ENCODE peak calls at places on chromosomes 11 and 22, in eight cellular contexts. One of them, this sample, is unnamed.

GRCh38 chr22:26979294-26979693 is 321.9 kb downstream of the MIAT start:
- DNase-seq in bronchial epithelial cell: no peak
- DNase-seq in fibroblast of pulmonary artery: no peak
- DNase-seq in ascending aorta: no peak
- DNase-seq in CD4-positive, alpha-beta T cell: no peak
- DNase-seq in GM23338: peak
- DNase-seq in heart right ventricle: no peak
- DNase-seq in CD8-positive, alpha-beta T cell: no peak
- DNase-seq in this sample: no peak

GRCh38 chr11:85086511-85087284 is 540.4 kb downstream of the DLG2 start:
- DNase-seq in bronchial epithelial cell: peak
- DNase-seq in fibroblast of pulmonary artery: no peak
- DNase-seq in ascending aorta: no peak
- DNase-seq in CD4-positive, alpha-beta T cell: no peak
- DNase-seq in GM23338: no peak
- DNase-seq in heart right ventricle: no peak
- DNase-seq in CD8-positive, alpha-beta T cell: no peak
- DNase-seq in this sample: no peak

GRCh38 chr11:66227700-66228099 is 40.7 kb upstream of the RAB1B start:
- DNase-seq in bronchial epithelial cell: no peak
- DNase-seq in fibroblast of pulmonary artery: no peak
- DNase-seq in ascending aorta: no peak
- DNase-seq in CD4-positive, alpha-beta T cell: no peak
- DNase-seq in GM23338: no peak
- DNase-seq in heart right ventricle: no peak
- DNase-seq in CD8-positive, alpha-beta T cell: no peak
- DNase-seq in this sample: no peak

GRCh38 chr11:44065161-44065571 is 904 bp upstream of the ACCS start:
- DNase-seq in bronchial epithelial cell: no peak
- DNase-seq in fibroblast of pulmonary artery: no peak
- DNase-seq in ascending aorta: no peak
- DNase-seq in CD4-positive, alpha-beta T cell: no peak
- DNase-seq in GM23338: peak
- DNase-seq in heart right ventricle: no peak
- DNase-seq in CD8-positive, alpha-beta T cell: no peak
- DNase-seq in this sample: no peak

GRCh38 chr11:124086447-124086846 is 28.8 kb upstream of the VWA5A start:
- DNase-seq in bronchial epithelial cell: no peak
- DNase-seq in fibroblast of pulmonary artery: no peak
- DNase-seq in ascending aorta: no peak
- DNase-seq in CD4-positive, alpha-beta T cell: no peak
- DNase-seq in GM23338: peak
- DNase-seq in heart right ventricle: no peak
- DNase-seq in CD8-positive, alpha-beta T cell: no peak
- DNase-seq in this sample: no peak

GRCh38 chr11:125952559-125952958 is 6.7 kb downstream of the VSIG10L2 start:
- DNase-seq in bronchial epithelial cell: peak
- DNase-seq in fibroblast of pulmonary artery: no peak
- DNase-seq in ascending aorta: no peak
- DNase-seq in CD4-positive, alpha-beta T cell: no peak
- DNase-seq in GM23338: no peak
- DNase-seq in heart right ventricle: no peak
- DNase-seq in CD8-positive, alpha-beta T cell: no peak
- DNase-seq in this sample: no peak

GRCh38 chr11:65698205-65698604 is 13.8 kb upstream of the KAT5 start:
- DNase-seq in bronchial epithelial cell: no peak
- DNase-seq in fibroblast of pulmonary artery: peak
- DNase-seq in ascending aorta: no peak
- DNase-seq in CD4-positive, alpha-beta T cell: no peak
- DNase-seq in GM23338: no peak
- DNase-seq in heart right ventricle: no peak
- DNase-seq in CD8-positive, alpha-beta T cell: no peak
- DNase-seq in this sample: no peak

GRCh38 chr11:60889869-60890311 is 16.5 kb downstream of the PRPF19 start:
- DNase-seq in bronchial epithelial cell: no peak
- DNase-seq in fibroblast of pulmonary artery: no peak
- DNase-seq in ascending aorta: no peak
- DNase-seq in CD4-positive, alpha-beta T cell: no peak
- DNase-seq in GM23338: no peak
- DNase-seq in heart right ventricle: no peak
- DNase-seq in CD8-positive, alpha-beta T cell: peak
- DNase-seq in this sample: no peak

GRCh38 chr22:26642465-26643367 is 14.7 kb upstream of the MIAT start:
- DNase-seq in bronchial epithelial cell: no peak
- DNase-seq in fibroblast of pulmonary artery: no peak
- DNase-seq in ascending aorta: no peak
- DNase-seq in CD4-positive, alpha-beta T cell: peak
- DNase-seq in GM23338: peak
- DNase-seq in heart right ventricle: peak
- DNase-seq in CD8-positive, alpha-beta T cell: peak
- DNase-seq in this sample: no peak

GRCh38 chr22:17570851-17571631 is 7.7 kb downstream of the SLC25A18 start:
- DNase-seq in bronchial epithelial cell: peak
- DNase-seq in fibroblast of pulmonary artery: peak
- DNase-seq in ascending aorta: peak
- DNase-seq in CD4-positive, alpha-beta T cell: no peak
- DNase-seq in GM23338: no peak
- DNase-seq in heart right ventricle: peak
- DNase-seq in CD8-positive, alpha-beta T cell: no peak
- DNase-seq in this sample: no peak

GRCh38 chr22:30398685-30399680 is 2.2 kb downstream of the SEC14L2 start:
- DNase-seq in bronchial epithelial cell: no peak
- DNase-seq in fibroblast of pulmonary artery: no peak
- DNase-seq in ascending aorta: no peak
- DNase-seq in CD4-positive, alpha-beta T cell: no peak
- DNase-seq in GM23338: no peak
- DNase-seq in heart right ventricle: no peak
- DNase-seq in CD8-positive, alpha-beta T cell: no peak
- DNase-seq in this sample: no peak

GRCh38 chr11:113504586-113504985 is 29.4 kb upstream of the DRD2 start:
- DNase-seq in bronchial epithelial cell: no peak
- DNase-seq in fibroblast of pulmonary artery: no peak
- DNase-seq in ascending aorta: no peak
- DNase-seq in CD4-positive, alpha-beta T cell: no peak
- DNase-seq in GM23338: no peak
- DNase-seq in heart right ventricle: no peak
- DNase-seq in CD8-positive, alpha-beta T cell: no peak
- DNase-seq in this sample: no peak

GRCh38 chr11:16857186-16857585 is 118.7 kb downstream of the C11orf58 start:
- DNase-seq in bronchial epithelial cell: no peak
- DNase-seq in fibroblast of pulmonary artery: no peak
- DNase-seq in ascending aorta: no peak
- DNase-seq in CD4-positive, alpha-beta T cell: no peak
- DNase-seq in GM23338: no peak
- DNase-seq in heart right ventricle: peak
- DNase-seq in CD8-positive, alpha-beta T cell: no peak
- DNase-seq in this sample: no peak

GRCh38 chr11:35990170-35990569 is 46.3 kb downstream of the LDLRAD3 start:
- DNase-seq in bronchial epithelial cell: no peak
- DNase-seq in fibroblast of pulmonary artery: no peak
- DNase-seq in ascending aorta: no peak
- DNase-seq in CD4-positive, alpha-beta T cell: no peak
- DNase-seq in GM23338: no peak
- DNase-seq in heart right ventricle: no peak
- DNase-seq in CD8-positive, alpha-beta T cell: no peak
- DNase-seq in this sample: no peak

GRCh38 chr11:70581991-70582885 is 183.9 kb downstream of the CTTN start:
- DNase-seq in bronchial epithelial cell: no peak
- DNase-seq in fibroblast of pulmonary artery: no peak
- DNase-seq in ascending aorta: no peak
- DNase-seq in CD4-positive, alpha-beta T cell: no peak
- DNase-seq in GM23338: no peak
- DNase-seq in heart right ventricle: no peak
- DNase-seq in CD8-positive, alpha-beta T cell: no peak
- DNase-seq in this sample: no peak

GRCh38 chr22:31211504-31211861 is 615 bp upstream of the LIMK2 start:
- DNase-seq in bronchial epithelial cell: no peak
- DNase-seq in fibroblast of pulmonary artery: no peak
- DNase-seq in ascending aorta: no peak
- DNase-seq in CD4-positive, alpha-beta T cell: no peak
- DNase-seq in GM23338: no peak
- DNase-seq in heart right ventricle: no peak
- DNase-seq in CD8-positive, alpha-beta T cell: no peak
- DNase-seq in this sample: no peak

DNA sequence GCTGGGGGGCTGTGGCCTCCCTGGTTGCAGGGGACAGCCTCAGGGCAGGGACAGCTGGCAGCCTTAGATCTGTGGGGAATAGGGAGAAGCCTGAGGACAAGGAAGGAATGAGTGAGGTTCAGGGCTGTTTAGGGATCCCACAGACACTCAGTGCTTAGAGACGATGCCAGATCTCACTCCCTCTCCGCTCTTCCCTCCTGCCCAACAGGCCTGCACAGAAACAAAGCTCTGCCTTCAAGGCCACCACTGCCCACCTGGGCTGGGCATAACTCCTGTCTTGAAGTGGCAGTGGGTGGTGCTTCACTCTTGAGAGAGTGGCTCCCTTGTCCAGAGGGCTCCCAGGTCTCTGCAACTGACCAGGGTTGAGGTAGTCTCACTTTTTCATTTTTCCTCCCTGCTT is 13.1 kb upstream of the CENATAC start:
- DNase-seq in bronchial epithelial cell: no peak
- DNase-seq in fibroblast of pulmonary artery: no peak
- DNase-seq in ascending aorta: no peak
- DNase-seq in CD4-positive, alpha-beta T cell: no peak
- DNase-seq in GM23338: no peak
- DNase-seq in heart right ventricle: no peak
- DNase-seq in CD8-positive, alpha-beta T cell: no peak
- DNase-seq in this sample: no peak
- TF ChIP-seq CTCF in bronchial epithelial cell: no peak
- TF ChIP-seq CTCF in fibroblast of pulmonary artery: no peak
- TF ChIP-seq CTCF in ascending aorta: no peak
- TF ChIP-seq CTCF in CD4-positive, alpha-beta T cell: no peak
- TF ChIP-seq CTCF in GM23338: no peak
- TF ChIP-seq CTCF in heart right ventricle: no peak
- TF ChIP-seq CTCF in CD8-positive, alpha-beta T cell: no peak
- TF ChIP-seq CTCF in this sample: no peak

GRCh38 chr11:67572747-67573419 is 10.7 kb upstream of the GSTP1 start:
- DNase-seq in bronchial epithelial cell: peak
- DNase-seq in fibroblast of pulmonary artery: peak
- DNase-seq in ascending aorta: no peak
- DNase-seq in CD4-positive, alpha-beta T cell: peak
- DNase-seq in GM23338: peak
- DNase-seq in heart right ventricle: peak
- DNase-seq in CD8-positive, alpha-beta T cell: no peak
- DNase-seq in this sample: peak

GRCh38 chr11:67576742-67577475 is 6.7 kb upstream of the GSTP1 start:
- DNase-seq in bronchial epithelial cell: no peak
- DNase-seq in fibroblast of pulmonary artery: no peak
- DNase-seq in ascending aorta: no peak
- DNase-seq in CD4-positive, alpha-beta T cell: no peak
- DNase-seq in GM23338: peak
- DNase-seq in heart right ventricle: no peak
- DNase-seq in CD8-positive, alpha-beta T cell: no peak
- DNase-seq in this sample: no peak

GRCh38 chr11:67577951-67578350 is 5.7 kb upstream of the GSTP1 start:
- DNase-seq in bronchial epithelial cell: no peak
- DNase-seq in fibroblast of pulmonary artery: no peak
- DNase-seq in ascending aorta: no peak
- DNase-seq in CD4-positive, alpha-beta T cell: no peak
- DNase-seq in GM23338: no peak
- DNase-seq in heart right ventricle: no peak
- DNase-seq in CD8-positive, alpha-beta T cell: no peak
- DNase-seq in this sample: no peak

GRCh38 chr11:67571443-67571842 is 12.2 kb upstream of the GSTP1 start:
- DNase-seq in bronchial epithelial cell: no peak
- DNase-seq in fibroblast of pulmonary artery: no peak
- DNase-seq in ascending aorta: no peak
- DNase-seq in CD4-positive, alpha-beta T cell: no peak
- DNase-seq in GM23338: no peak
- DNase-seq in heart right ventricle: no peak
- DNase-seq in CD8-positive, alpha-beta T cell: no peak
- DNase-seq in this sample: no peak

GRCh38 chr11:67572305-67572704 is 11.3 kb upstream of the GSTP1 start:
- DNase-seq in bronchial epithelial cell: no peak
- DNase-seq in fibroblast of pulmonary artery: no peak
- DNase-seq in ascending aorta: no peak
- DNase-seq in CD4-positive, alpha-beta T cell: no peak
- DNase-seq in GM23338: no peak
- DNase-seq in heart right ventricle: no peak
- DNase-seq in CD8-positive, alpha-beta T cell: no peak
- DNase-seq in this sample: no peak
- TF ChIP-seq CTCF in bronchial epithelial cell: no peak
- TF ChIP-seq CTCF in fibroblast of pulmonary artery: no peak
- TF ChIP-seq CTCF in ascending aorta: no peak
- TF ChIP-seq CTCF in CD4-positive, alpha-beta T cell: no peak
- TF ChIP-seq CTCF in GM23338: no peak
- TF ChIP-seq CTCF in heart right ventricle: no peak
- TF ChIP-seq CTCF in CD8-positive, alpha-beta T cell: no peak
- TF ChIP-seq CTCF in this sample: no peak

DNA sequence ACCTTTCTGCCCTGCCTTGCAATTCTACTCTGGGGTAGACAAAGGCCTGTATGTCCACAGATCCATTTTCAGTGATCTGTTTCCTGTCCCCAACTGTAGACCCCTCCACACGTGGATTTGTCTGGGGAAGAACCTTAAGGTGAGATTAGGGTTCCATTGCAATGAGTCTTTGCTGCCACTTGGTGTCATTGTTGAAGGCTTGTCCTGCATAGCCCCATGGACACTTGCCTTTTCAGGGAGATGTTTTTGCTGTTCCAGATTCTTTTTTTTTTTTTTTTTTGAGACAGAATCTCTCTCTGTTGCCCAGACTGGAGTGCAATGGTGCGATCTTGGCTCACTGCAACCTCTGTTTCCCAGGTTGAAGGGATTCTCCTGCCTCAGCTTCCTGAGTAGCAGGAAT is 21.8 kb downstream of the SERPING1 start:
- DNase-seq in bronchial epithelial cell: no peak
- DNase-seq in fibroblast of pulmonary artery: no peak
- DNase-seq in ascending aorta: no peak
- DNase-seq in CD4-positive, alpha-beta T cell: no peak
- DNase-seq in GM23338: peak
- DNase-seq in heart right ventricle: no peak
- DNase-seq in CD8-positive, alpha-beta T cell: no peak
- DNase-seq in this sample: no peak
- TF ChIP-seq CTCF in bronchial epithelial cell: peak
- TF ChIP-seq CTCF in fibroblast of pulmonary artery: no peak
- TF ChIP-seq CTCF in ascending aorta: no peak
- TF ChIP-seq CTCF in CD4-positive, alpha-beta T cell: no peak
- TF ChIP-seq CTCF in GM23338: peak
- TF ChIP-seq CTCF in heart right ventricle: no peak
- TF ChIP-seq CTCF in CD8-positive, alpha-beta T cell: no peak
- TF ChIP-seq CTCF in this sample: peak

GRCh38 chr11:133041165-133041564 is 491.1 kb downstream of the OPCML start:
- DNase-seq in bronchial epithelial cell: no peak
- DNase-seq in fibroblast of pulmonary artery: no peak
- DNase-seq in ascending aorta: no peak
- DNase-seq in CD4-positive, alpha-beta T cell: no peak
- DNase-seq in GM23338: no peak
- DNase-seq in heart right ventricle: no peak
- DNase-seq in CD8-positive, alpha-beta T cell: no peak
- DNase-seq in this sample: no peak

GRCh38 chr11:133040289-133040893 is 491.9 kb downstream of the OPCML start:
- DNase-seq in bronchial epithelial cell: peak
- DNase-seq in fibroblast of pulmonary artery: no peak
- DNase-seq in ascending aorta: no peak
- DNase-seq in CD4-positive, alpha-beta T cell: no peak
- DNase-seq in GM23338: no peak
- DNase-seq in heart right ventricle: no peak
- DNase-seq in CD8-positive, alpha-beta T cell: no peak
- DNase-seq in this sample: no peak

GRCh38 chr11:133041928-133042890 is 490.1 kb downstream of the OPCML start:
- DNase-seq in bronchial epithelial cell: no peak
- DNase-seq in fibroblast of pulmonary artery: no peak
- DNase-seq in ascending aorta: no peak
- DNase-seq in CD4-positive, alpha-beta T cell: no peak
- DNase-seq in GM23338: no peak
- DNase-seq in heart right ventricle: no peak
- DNase-seq in CD8-positive, alpha-beta T cell: no peak
- DNase-seq in this sample: no peak

GRCh38 chr11:133038850-133039249 is 493.5 kb downstream of the OPCML start:
- DNase-seq in bronchial epithelial cell: peak
- DNase-seq in fibroblast of pulmonary artery: no peak
- DNase-seq in ascending aorta: no peak
- DNase-seq in CD4-positive, alpha-beta T cell: no peak
- DNase-seq in GM23338: no peak
- DNase-seq in heart right ventricle: no peak
- DNase-seq in CD8-positive, alpha-beta T cell: no peak
- DNase-seq in this sample: no peak
- TF ChIP-seq CTCF in bronchial epithelial cell: no peak
- TF ChIP-seq CTCF in fibroblast of pulmonary artery: no peak
- TF ChIP-seq CTCF in ascending aorta: no peak
- TF ChIP-seq CTCF in CD4-positive, alpha-beta T cell: no peak
- TF ChIP-seq CTCF in GM23338: no peak
- TF ChIP-seq CTCF in heart right ventricle: no peak
- TF ChIP-seq CTCF in CD8-positive, alpha-beta T cell: no peak
- TF ChIP-seq CTCF in this sample: no peak